ENCODE peak calls at places on chromosome 1, in ten cellular contexts. One of them, this sample, is unnamed.

GRCh38 chr1:29043270-29043971 is 80.3 kb downstream of the TMEM200B start:
- DNase-seq in PC-9: no peak
- DNase-seq in fibroblast of mammary gland: peak
- DNase-seq in aorta: no peak
- DNase-seq in CD4-positive, CD25-positive, alpha-beta regulatory T cell: no peak
- DNase-seq in AG04450: no peak
- DNase-seq in cardiac fibroblast: no peak
- DNase-seq in endothelial cell of umbilical vein: no peak
- DNase-seq in uterus: no peak
- DNase-seq in adipocyte: peak
- DNase-seq in this sample: no peak

GRCh38 chr1:1439550-1440261 is 4.2 kb downstream of the VWA1 start:
- DNase-seq in endothelial cell of umbilical vein: no peak
- DNase-seq in uterus: no peak
- DNase-seq in AG04450: no peak
- DNase-seq in CD4-positive, CD25-positive, alpha-beta regulatory T cell: no peak
- DNase-seq in aorta: no peak
- DNase-seq in adipocyte: no peak
- DNase-seq in PC-9: no peak
- DNase-seq in cardiac fibroblast: no peak
- DNase-seq in fibroblast of mammary gland: no peak
- DNase-seq in this sample: no peak

GRCh38 chr1:240508201-240508600 is 103.8 kb downstream of the GREM2 start:
- DNase-seq in uterus: no peak
- DNase-seq in PC-9: no peak
- DNase-seq in aorta: no peak
- DNase-seq in AG04450: no peak
- DNase-seq in fibroblast of mammary gland: no peak
- DNase-seq in cardiac fibroblast: no peak
- DNase-seq in adipocyte: peak
- DNase-seq in CD4-positive, CD25-positive, alpha-beta regulatory T cell: no peak
- DNase-seq in endothelial cell of umbilical vein: no peak
- DNase-seq in this sample: no peak

GRCh38 chr1:35718492-35719336 is at the start of gene C1orf216:
- DNase-seq in cardiac fibroblast: peak
- DNase-seq in CD4-positive, CD25-positive, alpha-beta regulatory T cell: peak
- DNase-seq in adipocyte: peak
- DNase-seq in PC-9: peak
- DNase-seq in AG04450: peak
- DNase-seq in fibroblast of mammary gland: peak
- DNase-seq in uterus: peak
- DNase-seq in endothelial cell of umbilical vein: peak
- DNase-seq in aorta: peak
- DNase-seq in this sample: peak

GRCh38 chr1:56709269-56709880 is 64.3 kb downstream of the PRKAA2 start:
- DNase-seq in CD4-positive, CD25-positive, alpha-beta regulatory T cell: no peak
- DNase-seq in PC-9: no peak
- DNase-seq in cardiac fibroblast: peak
- DNase-seq in adipocyte: peak
- DNase-seq in endothelial cell of umbilical vein: peak
- DNase-seq in uterus: peak
- DNase-seq in fibroblast of mammary gland: peak
- DNase-seq in AG04450: peak
- DNase-seq in aorta: no peak
- DNase-seq in this sample: peak

GRCh38 chr1:15714438-15715136 is 21.5 kb upstream of the SLC25A34 start:
- DNase-seq in PC-9: no peak
- DNase-seq in aorta: no peak
- DNase-seq in uterus: no peak
- DNase-seq in endothelial cell of umbilical vein: no peak
- DNase-seq in fibroblast of mammary gland: peak
- DNase-seq in adipocyte: peak
- DNase-seq in AG04450: peak
- DNase-seq in CD4-positive, CD25-positive, alpha-beta regulatory T cell: no peak
- DNase-seq in cardiac fibroblast: peak
- DNase-seq in this sample: peak

GRCh38 chr1:87830579-87830978 is 501.9 kb downstream of the LMO4 start:
- DNase-seq in uterus: no peak
- DNase-seq in aorta: no peak
- DNase-seq in AG04450: no peak
- DNase-seq in adipocyte: no peak
- DNase-seq in cardiac fibroblast: no peak
- DNase-seq in endothelial cell of umbilical vein: no peak
- DNase-seq in fibroblast of mammary gland: no peak
- DNase-seq in CD4-positive, CD25-positive, alpha-beta regulatory T cell: no peak
- DNase-seq in PC-9: no peak
- DNase-seq in this sample: no peak

GRCh38 chr1:37274896-37275631 is 199.3 kb upstream of the ZC3H12A start:
- DNase-seq in endothelial cell of umbilical vein: no peak
- DNase-seq in CD4-positive, CD25-positive, alpha-beta regulatory T cell: no peak
- DNase-seq in cardiac fibroblast: no peak
- DNase-seq in uterus: no peak
- DNase-seq in adipocyte: no peak
- DNase-seq in fibroblast of mammary gland: no peak
- DNase-seq in aorta: no peak
- DNase-seq in PC-9: no peak
- DNase-seq in AG04450: no peak
- DNase-seq in this sample: no peak

GRCh38 chr1:204278254-204278653 is 64.5 kb upstream of the GOLT1A start:
- DNase-seq in adipocyte: peak
- DNase-seq in aorta: no peak
- DNase-seq in CD4-positive, CD25-positive, alpha-beta regulatory T cell: no peak
- DNase-seq in PC-9: no peak
- DNase-seq in uterus: no peak
- DNase-seq in endothelial cell of umbilical vein: no peak
- DNase-seq in AG04450: no peak
- DNase-seq in cardiac fibroblast: no peak
- DNase-seq in fibroblast of mammary gland: no peak
- DNase-seq in this sample: no peak

GRCh38 chr1:44739361-44740178 is at the start of gene KIF2C:
- DNase-seq in AG04450: peak
- DNase-seq in endothelial cell of umbilical vein: peak
- DNase-seq in CD4-positive, CD25-positive, alpha-beta regulatory T cell: peak
- DNase-seq in uterus: peak
- DNase-seq in adipocyte: peak
- DNase-seq in aorta: peak
- DNase-seq in PC-9: peak
- DNase-seq in fibroblast of mammary gland: peak
- DNase-seq in cardiac fibroblast: peak
- DNase-seq in this sample: peak

GRCh38 chr1:84573967-84574842 is at the start of gene CTBS:
- DNase-seq in endothelial cell of umbilical vein: peak
- DNase-seq in adipocyte: peak
- DNase-seq in cardiac fibroblast: peak
- DNase-seq in fibroblast of mammary gland: peak
- DNase-seq in CD4-positive, CD25-positive, alpha-beta regulatory T cell: peak
- DNase-seq in uterus: peak
- DNase-seq in PC-9: peak
- DNase-seq in AG04450: peak
- DNase-seq in aorta: peak
- DNase-seq in this sample: peak

GRCh38 chr1:235831148-235831547 is 35.6 kb downstream of the LYST start:
- DNase-seq in PC-9: no peak
- DNase-seq in uterus: no peak
- DNase-seq in fibroblast of mammary gland: peak
- DNase-seq in adipocyte: peak
- DNase-seq in cardiac fibroblast: peak
- DNase-seq in aorta: peak
- DNase-seq in endothelial cell of umbilical vein: no peak
- DNase-seq in AG04450: no peak
- DNase-seq in CD4-positive, CD25-positive, alpha-beta regulatory T cell: no peak
- DNase-seq in this sample: peak

GRCh38 chr1:47644216-47644581 is 206.4 kb downstream of the FOXD2 start:
- DNase-seq in aorta: no peak
- DNase-seq in adipocyte: peak
- DNase-seq in uterus: no peak
- DNase-seq in CD4-positive, CD25-positive, alpha-beta regulatory T cell: no peak
- DNase-seq in AG04450: no peak
- DNase-seq in fibroblast of mammary gland: peak
- DNase-seq in endothelial cell of umbilical vein: no peak
- DNase-seq in PC-9: no peak
- DNase-seq in cardiac fibroblast: peak
- DNase-seq in this sample: peak

DNA sequence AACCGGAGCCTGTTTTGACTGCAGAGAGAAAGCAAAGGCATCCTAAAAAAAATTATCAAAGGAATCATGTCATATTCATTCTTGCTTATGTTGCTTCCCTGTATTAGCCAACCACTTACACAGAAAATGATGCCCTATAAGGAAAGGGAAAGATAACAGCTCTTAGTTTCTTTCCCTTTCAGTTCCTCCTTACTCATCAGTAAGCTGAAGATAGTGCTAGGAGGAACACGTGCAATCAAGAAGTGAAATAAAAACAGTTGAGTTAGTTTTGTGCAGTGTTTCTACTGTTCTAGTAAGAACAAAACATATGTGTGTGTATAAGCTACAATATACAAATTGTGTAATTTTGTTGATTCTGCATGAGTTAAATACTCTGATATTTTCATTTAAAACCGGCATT is 45.3 kb upstream of the MTF2 start:
- DNase-seq in fibroblast of mammary gland: no peak
- DNase-seq in adipocyte: no peak
- DNase-seq in endothelial cell of umbilical vein: no peak
- DNase-seq in CD4-positive, CD25-positive, alpha-beta regulatory T cell: no peak
- DNase-seq in cardiac fibroblast: no peak
- DNase-seq in uterus: no peak
- DNase-seq in AG04450: no peak
- DNase-seq in aorta: no peak
- DNase-seq in PC-9: no peak
- DNase-seq in this sample: no peak
- H3K4me3 ChIP-seq in fibroblast of mammary gland: no peak
- H3K4me3 ChIP-seq in adipocyte: no peak
- H3K4me3 ChIP-seq in endothelial cell of umbilical vein: no peak
- H3K4me3 ChIP-seq in CD4-positive, CD25-positive, alpha-beta regulatory T cell: no peak
- H3K4me3 ChIP-seq in cardiac fibroblast: no peak
- H3K4me3 ChIP-seq in uterus: no peak
- H3K4me3 ChIP-seq in AG04450: no peak
- H3K4me3 ChIP-seq in aorta: no peak
- H3K4me3 ChIP-seq in PC-9: no peak
- H3K4me3 ChIP-seq in this sample: no peak

DNA sequence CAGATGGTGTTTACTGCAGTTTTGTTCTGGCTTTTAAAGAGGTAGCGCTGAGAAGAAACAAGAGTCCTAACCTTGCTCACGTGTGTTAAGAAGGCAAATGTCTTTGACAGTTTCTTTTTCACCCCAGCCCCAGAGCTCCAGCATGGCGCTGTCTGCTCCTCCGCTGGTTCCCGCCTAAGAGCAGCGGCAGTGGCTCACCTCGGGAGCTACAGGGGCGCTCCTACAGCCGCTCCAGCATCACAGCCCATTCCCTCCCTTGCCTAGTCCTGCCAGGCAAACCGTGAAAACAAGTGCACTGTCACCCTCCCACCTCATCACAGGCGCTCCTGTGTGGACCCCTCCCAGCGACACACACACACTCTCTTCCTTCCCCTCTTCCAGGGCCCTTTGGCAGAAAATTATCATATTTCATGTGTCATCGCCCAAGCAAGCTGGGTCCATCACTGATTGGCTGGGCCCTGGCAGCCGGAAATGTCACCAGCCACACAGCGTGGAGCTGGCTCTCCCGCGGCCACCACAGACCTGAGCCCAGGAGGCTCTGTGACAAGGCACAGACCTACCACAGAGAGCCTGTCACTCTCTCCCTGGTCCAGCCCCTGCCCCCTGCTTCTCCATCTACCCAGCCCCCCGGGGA is 1.2 kb upstream of the HIVEP3 start:
- DNase-seq in adipocyte: no peak
- DNase-seq in endothelial cell of umbilical vein: no peak
- DNase-seq in fibroblast of mammary gland: no peak
- DNase-seq in aorta: peak
- DNase-seq in PC-9: peak
- DNase-seq in CD4-positive, CD25-positive, alpha-beta regulatory T cell: peak
- DNase-seq in uterus: no peak
- DNase-seq in AG04450: no peak
- DNase-seq in cardiac fibroblast: peak
- DNase-seq in this sample: no peak
- H3K4me3 ChIP-seq in adipocyte: no peak
- H3K4me3 ChIP-seq in endothelial cell of umbilical vein: no peak
- H3K4me3 ChIP-seq in fibroblast of mammary gland: no peak
- H3K4me3 ChIP-seq in aorta: no peak
- H3K4me3 ChIP-seq in PC-9: peak
- H3K4me3 ChIP-seq in CD4-positive, CD25-positive, alpha-beta regulatory T cell: peak
- H3K4me3 ChIP-seq in uterus: no peak
- H3K4me3 ChIP-seq in AG04450: peak
- H3K4me3 ChIP-seq in cardiac fibroblast: no peak
- H3K4me3 ChIP-seq in this sample: no peak

DNA sequence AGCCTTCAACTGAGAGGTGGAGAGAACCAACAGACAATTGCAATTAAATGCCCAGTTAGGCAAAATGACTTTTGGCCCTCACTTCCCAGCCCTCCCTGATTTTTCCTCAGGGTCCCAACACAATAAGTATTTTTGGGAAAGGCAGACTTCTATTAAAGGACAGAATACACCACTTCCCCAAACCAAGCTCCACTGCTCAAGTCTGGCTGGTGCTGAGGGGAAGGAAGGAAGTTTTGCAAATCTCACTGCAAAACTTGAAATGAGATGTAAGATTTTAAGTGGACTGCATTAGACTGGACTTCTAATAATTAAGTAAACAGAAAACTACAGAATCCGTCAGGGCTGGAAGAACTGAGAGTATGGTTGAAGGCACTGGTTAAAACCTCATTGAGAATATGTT is 32.2 kb upstream of the CD1D start:
- DNase-seq in AG04450: no peak
- DNase-seq in uterus: no peak
- DNase-seq in endothelial cell of umbilical vein: no peak
- DNase-seq in aorta: no peak
- DNase-seq in CD4-positive, CD25-positive, alpha-beta regulatory T cell: no peak
- DNase-seq in cardiac fibroblast: no peak
- DNase-seq in adipocyte: no peak
- DNase-seq in PC-9: no peak
- DNase-seq in fibroblast of mammary gland: no peak
- DNase-seq in this sample: no peak
- H3K4me3 ChIP-seq in AG04450: no peak
- H3K4me3 ChIP-seq in uterus: no peak
- H3K4me3 ChIP-seq in endothelial cell of umbilical vein: no peak
- H3K4me3 ChIP-seq in aorta: no peak
- H3K4me3 ChIP-seq in CD4-positive, CD25-positive, alpha-beta regulatory T cell: no peak
- H3K4me3 ChIP-seq in cardiac fibroblast: no peak
- H3K4me3 ChIP-seq in adipocyte: no peak
- H3K4me3 ChIP-seq in PC-9: no peak
- H3K4me3 ChIP-seq in fibroblast of mammary gland: no peak
- H3K4me3 ChIP-seq in this sample: no peak

DNA sequence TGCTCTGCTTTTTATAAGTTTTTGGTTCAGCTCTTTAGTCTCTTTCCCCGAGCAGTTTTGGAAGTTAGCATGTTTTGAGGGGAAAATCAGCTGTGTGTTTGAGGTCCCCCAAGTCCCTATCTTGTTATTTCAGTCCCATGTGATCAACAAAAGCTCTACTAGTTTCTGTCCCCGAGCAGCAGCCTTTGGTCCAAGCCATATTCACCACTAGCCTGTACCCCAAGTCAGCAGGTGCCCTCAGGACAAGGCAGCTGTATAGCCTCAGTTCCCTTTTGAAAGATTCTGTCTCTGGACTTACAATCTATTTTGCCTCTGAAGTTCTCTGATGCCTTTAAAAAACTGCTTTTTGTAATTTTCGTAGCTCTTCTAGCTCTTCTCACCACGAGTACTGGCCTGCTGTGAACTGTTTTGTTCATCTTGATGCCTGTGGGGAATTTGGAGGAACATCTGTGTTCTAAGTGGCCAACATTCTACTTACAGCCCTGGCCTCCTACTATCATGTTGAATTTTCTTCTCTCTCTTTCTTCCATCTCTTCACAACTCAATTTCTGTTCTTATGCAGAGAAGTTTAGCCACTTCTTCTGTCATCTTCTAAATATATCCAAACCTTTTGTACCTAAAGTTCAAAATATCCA is 16.7 kb downstream of the UAP1 start:
- DNase-seq in endothelial cell of umbilical vein: no peak
- DNase-seq in AG04450: no peak
- DNase-seq in aorta: no peak
- DNase-seq in PC-9: no peak
- DNase-seq in adipocyte: no peak
- DNase-seq in fibroblast of mammary gland: no peak
- DNase-seq in CD4-positive, CD25-positive, alpha-beta regulatory T cell: no peak
- DNase-seq in uterus: no peak
- DNase-seq in cardiac fibroblast: no peak
- DNase-seq in this sample: no peak
- H3K4me3 ChIP-seq in endothelial cell of umbilical vein: no peak
- H3K4me3 ChIP-seq in AG04450: no peak
- H3K4me3 ChIP-seq in aorta: no peak
- H3K4me3 ChIP-seq in PC-9: no peak
- H3K4me3 ChIP-seq in adipocyte: no peak
- H3K4me3 ChIP-seq in fibroblast of mammary gland: no peak
- H3K4me3 ChIP-seq in CD4-positive, CD25-positive, alpha-beta regulatory T cell: no peak
- H3K4me3 ChIP-seq in uterus: no peak
- H3K4me3 ChIP-seq in cardiac fibroblast: no peak
- H3K4me3 ChIP-seq in this sample: no peak

This sample was measured in skeletal muscle cell.